ENCODE peak calls at places on chromosomes 6 and 20, in four cellular contexts. K is right lobe of liver; Q is transverse colon; A is CD8-positive, alpha-beta T cell. T is an unnamed sample.

GRCh38 chr6:165846123-165846966 is 183.3 kb upstream of the PDE10A start:
- DNase-seq in Q (peak; percentile 80), A (no peak), K (no peak), T (no peak)

GRCh38 chr20:12914804-12915203 is 94.0 kb upstream of the SPTLC3 start:
- DNase-seq in A (no peak), K (no peak), Q (no peak), T (no peak)

GRCh38 chr20:4457566-4458543 is 263.9 kb upstream of the PRND start:
- DNase-seq in A (no peak), Q (no peak), K (no peak), T (no peak)

GRCh38 chr6:26554669-26555504 is 16.7 kb downstream of the HMGN4 start:
- DNase-seq in K (no peak), A (peak; percentile 65), Q (peak; percentile 29), T (no peak)

GRCh38 chr6:125325586-125325985 is 23.8 kb upstream of the HDDC2 start:
- DNase-seq in Q (no peak), A (no peak), K (no peak), T (no peak)

GRCh38 chr6:15490242-15491100 is 172.4 kb downstream of the DTNBP1 start:
- DNase-seq in Q (no peak), K (no peak), A (no peak), T (no peak)

GRCh38 chr6:15516923-15517560 is 145.8 kb downstream of the DTNBP1 start:
- DNase-seq in A (no peak), K (peak; percentile 38), Q (no peak), T (no peak)

GRCh38 chr6:133198725-133199124 is 42.4 kb upstream of the EYA4 start:
- DNase-seq in A (no peak), Q (no peak), K (no peak), T (no peak)

GRCh38 chr6:156585859-156586258 is 191.3 kb upstream of the ARID1B start:
- DNase-seq in Q (no peak), A (no peak), K (no peak), T (no peak)

GRCh38 chr6:168093071-168093505 is 14.1 kb upstream of the FRMD1 start:
- DNase-seq in A (no peak), Q (peak; percentile 84), K (no peak), T (peak; percentile 23)

GRCh38 chr20:33819456-33819855 is 8.3 kb downstream of the CHMP4B start:
- DNase-seq in A (no peak), K (no peak), Q (no peak), T (no peak)

GRCh38 chr20:46060301-46060881 is 29.4 kb downstream of the NCOA5 start:
- DNase-seq in Q (no peak), A (no peak), K (no peak), T (no peak)

GRCh38 chr20:49853640-49854039 is 41.0 kb downstream of the SLC9A8 start:
- DNase-seq in A (no peak), Q (no peak), K (no peak), T (no peak)

GRCh38 chr6:117396228-117396627 is 29.5 kb downstream of the ROS1 start:
- DNase-seq in A (no peak), K (no peak), Q (no peak), T (no peak)

GRCh38 chr6:83436674-83437073 is 5.8 kb upstream of the ME1 start:
- DNase-seq in Q (no peak), A (no peak), K (no peak), T (no peak)

GRCh38 chr6:137630666-137631065 is 136.5 kb upstream of the OLIG3 start:
- DNase-seq in K (no peak), Q (no peak), A (no peak), T (no peak)

GRCh38 chr20:37816726-37817125 is 86.2 kb upstream of the VSTM2L start:
- DNase-seq in A (no peak), Q (no peak), K (no peak), T (no peak)

GRCh38 chr6:3869632-3870527 is 20.7 kb downstream of the FAM50B start:
- DNase-seq in Q (peak; percentile 19), A (no peak), K (no peak), T (no peak)

GRCh38 chr20:58839991-58840747 is 10.5 kb downstream of the GNAS-AS1 start:
- DNase-seq in K (no peak), Q (no peak), A (no peak), T (no peak)
- H3K27me3 ChIP-seq in K (no peaks in the 10 kb centered on the region), Q (peaks cover 52% of the 10 kb centered on the region), A (peaks cover 3% of the 10 kb centered on the region), T (peaks cover 5% of the 10 kb centered on the region)

GRCh38 chr6:159467473-159468041 is 225.5 kb downstream of the SOD2 start:
- DNase-seq in Q (no peak), K (no peak), A (no peak), T (no peak)
- TF ChIP-seq CTCF in Q (no peak), K (no peak), A (no peak), T (no peak)

GRCh38 chr20:62971211-62971949 is 18.9 kb downstream of the SLC17A9 start:
- DNase-seq in K (no peak), Q (no peak), A (no peak), T (no peak)

GRCh38 chr20:62969939-62970306 is 17.4 kb downstream of the SLC17A9 start:
- DNase-seq in A (no peak), Q (no peak), K (no peak), T (no peak)

GRCh38 chr20:62970307-62971210 is 18.1 kb downstream of the SLC17A9 start:
- DNase-seq in K (no peak), A (no peak), Q (no peak), T (no peak)

GRCh38 chr20:62973033-62973745 is 20.7 kb downstream of the SLC17A9 start:
- DNase-seq in K (no peak), Q (no peak), A (no peak), T (no peak)

GRCh38 chr20:62972270-62973032 is 19.9 kb downstream of the SLC17A9 start:
- DNase-seq in A (peak; percentile 88), Q (peak; percentile 89), K (peak; percentile 86), T (peak; percentile 92)
- H3K4me1 ChIP-seq in A (peaks cover 18% of the 10 kb centered on the region), Q (peaks cover 6% of the 10 kb centered on the region), K (peaks cover 4% of the 10 kb centered on the region), T (no peaks in the 10 kb centered on the region)

GRCh38 chr20:63158845-63159244 is 57.1 kb downstream of the YTHDF1 start:
- DNase-seq in K (no peak), A (no peak), Q (no peak), T (peak; percentile 0)
- H3K27me3 ChIP-seq in K (no peaks in the 10 kb centered on the region), A (no peaks in the 10 kb centered on the region), Q (peaks cover 27% of the 10 kb centered on the region), T (no peaks in the 10 kb centered on the region)

GRCh38 chr6:33278810-33279209 is 1.9 kb downstream of the B3GALT4 start:
- DNase-seq in K (no peak), Q (no peak), A (no peak), T (no peak)

GRCh38 chr6:33276581-33276863 is 401 bp upstream of the B3GALT4 start:
- DNase-seq in K (no peak), Q (no peak), A (no peak), T (no peak)

GRCh38 chr6:33278392-33278741 is 1.4 kb downstream of the B3GALT4 start:
- DNase-seq in Q (no peak), K (no peak), A (no peak), T (no peak)

GRCh38 chr6:33276864-33277662 is at the start of gene B3GALT4:
- DNase-seq in A (peak; percentile 83), K (peak; percentile 70), Q (peak; percentile 93), T (peak; percentile 80)

DNA sequence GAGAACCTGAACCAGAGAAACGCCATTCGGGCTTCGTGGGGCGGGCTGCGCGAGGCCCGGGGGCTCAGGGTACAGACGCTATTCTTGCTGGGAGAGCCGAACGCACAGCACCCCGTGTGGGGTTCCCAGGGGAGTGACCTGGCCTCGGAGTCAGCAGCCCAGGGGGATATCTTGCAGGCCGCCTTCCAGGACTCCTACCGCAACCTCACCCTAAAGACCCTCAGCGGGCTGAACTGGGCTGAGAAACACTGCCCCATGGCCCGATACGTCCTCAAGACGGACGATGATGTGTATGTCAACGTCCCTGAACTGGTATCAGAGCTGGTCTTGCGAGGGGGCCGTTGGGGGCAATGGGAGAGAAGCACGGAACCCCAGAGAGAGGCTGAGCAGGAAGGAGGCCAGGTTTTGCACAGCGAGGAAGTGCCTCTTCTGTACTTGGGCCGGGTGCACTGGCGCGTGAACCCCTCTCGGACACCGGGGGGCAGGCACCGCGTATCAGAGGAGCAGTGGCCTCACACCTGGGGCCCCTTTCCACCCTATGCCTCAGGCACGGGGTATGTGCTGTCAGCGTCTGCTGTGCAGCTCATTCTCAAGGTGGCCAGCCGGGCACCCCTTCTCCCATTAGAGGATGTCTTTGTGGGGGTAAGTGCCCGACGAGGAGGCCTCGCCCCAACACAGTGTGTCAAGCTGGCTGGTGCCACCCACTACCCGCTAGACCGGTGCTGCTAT is 904 bp downstream of the B3GALT4 start:
- DNase-seq in A (peak; percentile 63), Q (peak; percentile 37), K (no peak), T (peak; percentile 55)
- TF ChIP-seq CTCF in A (no peak), Q (no peak), K (no peak), T (no peak)